ENCODE peak calls at places on chromosomes 11 and 22, in four cellular contexts. One of them, this sample, is unnamed.

GRCh38 chr11:131710511-131710910 is 340.1 kb downstream of the NTM start:
- DNase-seq in midbrain: no peak
- DNase-seq in GM12865: no peak
- DNase-seq in stimulated activated CD8-positive, alpha-beta memory T cell treated with anti-CD3 and anti-CD28 coated beads, Interleukin-4, amount 100 ng/mL, for 1 hour: no peak
- DNase-seq in this sample: no peak

GRCh38 chr11:299951-300735 is 817 bp upstream of the IFITM5 start:
- DNase-seq in midbrain: no peak
- DNase-seq in GM12865: no peak
- DNase-seq in stimulated activated CD8-positive, alpha-beta memory T cell treated with anti-CD3 and anti-CD28 coated beads, Interleukin-4, amount 100 ng/mL, for 1 hour: no peak
- DNase-seq in this sample: no peak

GRCh38 chr11:76574406-76574805 is 96.1 kb downstream of the LRRC32 start:
- DNase-seq in midbrain: no peak
- DNase-seq in GM12865: no peak
- DNase-seq in stimulated activated CD8-positive, alpha-beta memory T cell treated with anti-CD3 and anti-CD28 coated beads, Interleukin-4, amount 100 ng/mL, for 1 hour: no peak
- DNase-seq in this sample: no peak

GRCh38 chr11:120523196-120523595 is 11.6 kb downstream of the GRIK4 start:
- DNase-seq in midbrain: no peak
- DNase-seq in GM12865: peak; percentile 9
- DNase-seq in stimulated activated CD8-positive, alpha-beta memory T cell treated with anti-CD3 and anti-CD28 coated beads, Interleukin-4, amount 100 ng/mL, for 1 hour: no peak
- DNase-seq in this sample: no peak

GRCh38 chr22:32818446-32819115 is 17.1 kb downstream of the TIMP3 start:
- DNase-seq in midbrain: no peak
- DNase-seq in GM12865: no peak
- DNase-seq in stimulated activated CD8-positive, alpha-beta memory T cell treated with anti-CD3 and anti-CD28 coated beads, Interleukin-4, amount 100 ng/mL, for 1 hour: no peak
- DNase-seq in this sample: no peak

GRCh38 chr22:22687638-22688500 is 43.5 kb downstream of the GGTLC2 start:
- DNase-seq in midbrain: peak; percentile 12
- DNase-seq in GM12865: peak; percentile 48
- DNase-seq in stimulated activated CD8-positive, alpha-beta memory T cell treated with anti-CD3 and anti-CD28 coated beads, Interleukin-4, amount 100 ng/mL, for 1 hour: no peak
- DNase-seq in this sample: peak; percentile 55

GRCh38 chr11:94511932-94512781 is at the start of gene C11orf97:
- DNase-seq in midbrain: peak; percentile 38
- DNase-seq in GM12865: peak; percentile 35
- DNase-seq in stimulated activated CD8-positive, alpha-beta memory T cell treated with anti-CD3 and anti-CD28 coated beads, Interleukin-4, amount 100 ng/mL, for 1 hour: no peak
- DNase-seq in this sample: no peak

GRCh38 chr11:33291004-33291777 is 34.0 kb downstream of the HIPK3 start:
- DNase-seq in midbrain: no peak
- DNase-seq in GM12865: peak; percentile 79
- DNase-seq in stimulated activated CD8-positive, alpha-beta memory T cell treated with anti-CD3 and anti-CD28 coated beads, Interleukin-4, amount 100 ng/mL, for 1 hour: no peak
- DNase-seq in this sample: no peak

GRCh38 chr11:111812211-111812610 is 46.0 kb upstream of the PPP2R1B start:
- DNase-seq in midbrain: no peak
- DNase-seq in GM12865: no peak
- DNase-seq in stimulated activated CD8-positive, alpha-beta memory T cell treated with anti-CD3 and anti-CD28 coated beads, Interleukin-4, amount 100 ng/mL, for 1 hour: no peak
- DNase-seq in this sample: no peak

GRCh38 chr11:115613986-115614625 is 109.9 kb upstream of the CADM1 start:
- DNase-seq in midbrain: no peak
- DNase-seq in GM12865: no peak
- DNase-seq in stimulated activated CD8-positive, alpha-beta memory T cell treated with anti-CD3 and anti-CD28 coated beads, Interleukin-4, amount 100 ng/mL, for 1 hour: no peak
- DNase-seq in this sample: peak; percentile 83

GRCh38 chr11:131204984-131205383 is 165.4 kb upstream of the NTM start:
- DNase-seq in midbrain: no peak
- DNase-seq in GM12865: no peak
- DNase-seq in stimulated activated CD8-positive, alpha-beta memory T cell treated with anti-CD3 and anti-CD28 coated beads, Interleukin-4, amount 100 ng/mL, for 1 hour: no peak
- DNase-seq in this sample: no peak

GRCh38 chr11:27514558-27514957 is 8.0 kb upstream of the LIN7C start:
- DNase-seq in midbrain: no peak
- DNase-seq in GM12865: no peak
- DNase-seq in stimulated activated CD8-positive, alpha-beta memory T cell treated with anti-CD3 and anti-CD28 coated beads, Interleukin-4, amount 100 ng/mL, for 1 hour: no peak
- DNase-seq in this sample: no peak

GRCh38 chr11:45511566-45511965 is 153.9 kb downstream of the CHST1 start:
- DNase-seq in midbrain: no peak
- DNase-seq in GM12865: no peak
- DNase-seq in stimulated activated CD8-positive, alpha-beta memory T cell treated with anti-CD3 and anti-CD28 coated beads, Interleukin-4, amount 100 ng/mL, for 1 hour: no peak
- DNase-seq in this sample: no peak

GRCh38 chr11:77101043-77101537 is 1.6 kb upstream of the OMP start:
- DNase-seq in midbrain: no peak
- DNase-seq in GM12865: peak; percentile 22
- DNase-seq in stimulated activated CD8-positive, alpha-beta memory T cell treated with anti-CD3 and anti-CD28 coated beads, Interleukin-4, amount 100 ng/mL, for 1 hour: no peak
- DNase-seq in this sample: peak; percentile 51

GRCh38 chr22:37496651-37497599 is 10.7 kb upstream of the MFNG start:
- DNase-seq in midbrain: no peak
- DNase-seq in GM12865: no peak
- DNase-seq in stimulated activated CD8-positive, alpha-beta memory T cell treated with anti-CD3 and anti-CD28 coated beads, Interleukin-4, amount 100 ng/mL, for 1 hour: no peak
- DNase-seq in this sample: peak; percentile 68

GRCh38 chr11:65087827-65088226 is 3.8 kb downstream of the ZFPL1 start:
- DNase-seq in midbrain: no peak
- DNase-seq in GM12865: no peak
- DNase-seq in stimulated activated CD8-positive, alpha-beta memory T cell treated with anti-CD3 and anti-CD28 coated beads, Interleukin-4, amount 100 ng/mL, for 1 hour: no peak
- DNase-seq in this sample: no peak

GRCh38 chr11:37504066-37504611 is 906.1 kb upstream of the RAG2 start:
- DNase-seq in midbrain: peak; percentile 26
- DNase-seq in GM12865: peak; percentile 86
- DNase-seq in stimulated activated CD8-positive, alpha-beta memory T cell treated with anti-CD3 and anti-CD28 coated beads, Interleukin-4, amount 100 ng/mL, for 1 hour: no peak
- DNase-seq in this sample: peak; percentile 8

GRCh38 chr11:23212829-23213228 is 352.6 kb upstream of the CCDC179 start:
- DNase-seq in midbrain: no peak
- DNase-seq in GM12865: no peak
- DNase-seq in stimulated activated CD8-positive, alpha-beta memory T cell treated with anti-CD3 and anti-CD28 coated beads, Interleukin-4, amount 100 ng/mL, for 1 hour: no peak
- DNase-seq in this sample: no peak

GRCh38 chr11:44033411-44033850 is 14.3 kb upstream of the ACCSL start:
- DNase-seq in midbrain: peak; percentile 86
- DNase-seq in GM12865: no peak
- DNase-seq in stimulated activated CD8-positive, alpha-beta memory T cell treated with anti-CD3 and anti-CD28 coated beads, Interleukin-4, amount 100 ng/mL, for 1 hour: no peak
- DNase-seq in this sample: no peak

GRCh38 chr22:49694462-49695260 is 133.0 kb downstream of the BRD1 start:
- DNase-seq in midbrain: no peak
- DNase-seq in GM12865: no peak
- DNase-seq in stimulated activated CD8-positive, alpha-beta memory T cell treated with anti-CD3 and anti-CD28 coated beads, Interleukin-4, amount 100 ng/mL, for 1 hour: no peak
- DNase-seq in this sample: no peak

GRCh38 chr11:45871638-45872037 is 13.8 kb upstream of the MAPK8IP1 start:
- DNase-seq in midbrain: no peak
- DNase-seq in GM12865: no peak
- DNase-seq in stimulated activated CD8-positive, alpha-beta memory T cell treated with anti-CD3 and anti-CD28 coated beads, Interleukin-4, amount 100 ng/mL, for 1 hour: no peak
- DNase-seq in this sample: no peak

GRCh38 chr11:76169473-76169881 is 36.8 kb downstream of the WNT11 start:
- DNase-seq in midbrain: no peak
- DNase-seq in GM12865: peak; percentile 80
- DNase-seq in stimulated activated CD8-positive, alpha-beta memory T cell treated with anti-CD3 and anti-CD28 coated beads, Interleukin-4, amount 100 ng/mL, for 1 hour: no peak
- DNase-seq in this sample: no peak

GRCh38 chr11:65743928-65744698 is 23.5 kb upstream of the RNASEH2C start:
- DNase-seq in midbrain: no peak
- DNase-seq in GM12865: peak; percentile 45
- DNase-seq in stimulated activated CD8-positive, alpha-beta memory T cell treated with anti-CD3 and anti-CD28 coated beads, Interleukin-4, amount 100 ng/mL, for 1 hour: no peak
- DNase-seq in this sample: peak; percentile 58

GRCh38 chr22:39705386-39705785 is 134.8 kb downstream of the CACNA1I start:
- DNase-seq in midbrain: no peak
- DNase-seq in GM12865: no peak
- DNase-seq in stimulated activated CD8-positive, alpha-beta memory T cell treated with anti-CD3 and anti-CD28 coated beads, Interleukin-4, amount 100 ng/mL, for 1 hour: no peak
- DNase-seq in this sample: no peak

GRCh38 chr11:122248130-122248529 is 132.1 kb upstream of the BLID start:
- DNase-seq in midbrain: no peak
- DNase-seq in GM12865: no peak
- DNase-seq in stimulated activated CD8-positive, alpha-beta memory T cell treated with anti-CD3 and anti-CD28 coated beads, Interleukin-4, amount 100 ng/mL, for 1 hour: no peak
- DNase-seq in this sample: no peak

GRCh38 chr22:40161182-40161581 is 16.5 kb upstream of the TNRC6B start:
- DNase-seq in midbrain: no peak
- DNase-seq in GM12865: no peak
- DNase-seq in stimulated activated CD8-positive, alpha-beta memory T cell treated with anti-CD3 and anti-CD28 coated beads, Interleukin-4, amount 100 ng/mL, for 1 hour: no peak
- DNase-seq in this sample: no peak

GRCh38 chr11:114192841-114193389 is 103.3 kb upstream of the NNMT start:
- DNase-seq in midbrain: no peak
- DNase-seq in GM12865: no peak
- DNase-seq in stimulated activated CD8-positive, alpha-beta memory T cell treated with anti-CD3 and anti-CD28 coated beads, Interleukin-4, amount 100 ng/mL, for 1 hour: no peak
- DNase-seq in this sample: no peak

GRCh38 chr11:12167098-12167999 is 57.0 kb downstream of the MICAL2 start:
- DNase-seq in midbrain: no peak
- DNase-seq in GM12865: no peak
- DNase-seq in stimulated activated CD8-positive, alpha-beta memory T cell treated with anti-CD3 and anti-CD28 coated beads, Interleukin-4, amount 100 ng/mL, for 1 hour: no peak
- DNase-seq in this sample: peak; percentile 94

GRCh38 chr22:27881404-27881803 is 37.7 kb downstream of the PITPNB start:
- DNase-seq in midbrain: peak; percentile 88
- DNase-seq in GM12865: no peak
- DNase-seq in stimulated activated CD8-positive, alpha-beta memory T cell treated with anti-CD3 and anti-CD28 coated beads, Interleukin-4, amount 100 ng/mL, for 1 hour: no peak
- DNase-seq in this sample: no peak

GRCh38 chr11:65316311-65316978 is 1.8 kb downstream of the CDC42EP2 start:
- DNase-seq in midbrain: no peak
- DNase-seq in GM12865: no peak
- DNase-seq in stimulated activated CD8-positive, alpha-beta memory T cell treated with anti-CD3 and anti-CD28 coated beads, Interleukin-4, amount 100 ng/mL, for 1 hour: no peak
- DNase-seq in this sample: peak; percentile 74

GRCh38 chr11:113401718-113402117 is 14.1 kb downstream of the ANKK1 start:
- DNase-seq in midbrain: peak; percentile 40
- DNase-seq in GM12865: no peak
- DNase-seq in stimulated activated CD8-positive, alpha-beta memory T cell treated with anti-CD3 and anti-CD28 coated beads, Interleukin-4, amount 100 ng/mL, for 1 hour: no peak
- DNase-seq in this sample: no peak

GRCh38 chr22:34588893-34589545 is 476.9 kb upstream of the ISX start:
- DNase-seq in midbrain: no peak
- DNase-seq in GM12865: no peak
- DNase-seq in stimulated activated CD8-positive, alpha-beta memory T cell treated with anti-CD3 and anti-CD28 coated beads, Interleukin-4, amount 100 ng/mL, for 1 hour: no peak
- DNase-seq in this sample: no peak

GRCh38 chr11:119062779-119063178 is 4.8 kb upstream of the VPS11 start:
- DNase-seq in midbrain: no peak
- DNase-seq in GM12865: no peak
- DNase-seq in stimulated activated CD8-positive, alpha-beta memory T cell treated with anti-CD3 and anti-CD28 coated beads, Interleukin-4, amount 100 ng/mL, for 1 hour: no peak
- DNase-seq in this sample: peak; percentile 27

GRCh38 chr11:7600205-7600775 is 73.0 kb downstream of the CYB5R2 start:
- DNase-seq in midbrain: peak; percentile 51
- DNase-seq in GM12865: no peak
- DNase-seq in stimulated activated CD8-positive, alpha-beta memory T cell treated with anti-CD3 and anti-CD28 coated beads, Interleukin-4, amount 100 ng/mL, for 1 hour: no peak
- DNase-seq in this sample: no peak

GRCh38 chr11:1150769-1151365 is 6.9 kb upstream of the MUC5AC start:
- DNase-seq in midbrain: no peak
- DNase-seq in GM12865: no peak
- DNase-seq in stimulated activated CD8-positive, alpha-beta memory T cell treated with anti-CD3 and anti-CD28 coated beads, Interleukin-4, amount 100 ng/mL, for 1 hour: no peak
- DNase-seq in this sample: no peak

GRCh38 chr11:72507050-72507449 is 72.7 kb upstream of the CLPB start:
- DNase-seq in midbrain: no peak
- DNase-seq in GM12865: no peak
- DNase-seq in stimulated activated CD8-positive, alpha-beta memory T cell treated with anti-CD3 and anti-CD28 coated beads, Interleukin-4, amount 100 ng/mL, for 1 hour: no peak
- DNase-seq in this sample: no peak

GRCh38 chr11:122344281-122344680 is 228.3 kb upstream of the BLID start:
- DNase-seq in midbrain: no peak
- DNase-seq in GM12865: no peak
- DNase-seq in stimulated activated CD8-positive, alpha-beta memory T cell treated with anti-CD3 and anti-CD28 coated beads, Interleukin-4, amount 100 ng/mL, for 1 hour: no peak
- DNase-seq in this sample: no peak

GRCh38 chr11:47565340-47566165 is at the start of gene PTPMT1:
- DNase-seq in midbrain: peak; percentile 52
- DNase-seq in GM12865: peak; percentile 89
- DNase-seq in stimulated activated CD8-positive, alpha-beta memory T cell treated with anti-CD3 and anti-CD28 coated beads, Interleukin-4, amount 100 ng/mL, for 1 hour: no peak
- DNase-seq in this sample: peak; percentile 74

GRCh38 chr11:17256512-17256911 is 20.0 kb upstream of the NUCB2 start:
- DNase-seq in midbrain: no peak
- DNase-seq in GM12865: no peak
- DNase-seq in stimulated activated CD8-positive, alpha-beta memory T cell treated with anti-CD3 and anti-CD28 coated beads, Interleukin-4, amount 100 ng/mL, for 1 hour: no peak
- DNase-seq in this sample: peak; percentile 90

This sample was measured in RKO.